ENCODE peak calls at places on chromosomes 6 and 20, in four cellular contexts. I is EH; B is central memory CD4-positive, alpha-beta T cell; S is activated effector memory CD4-positive, alpha-beta T cell treated with anti-CD3 and anti-CD28 coated beads, Interleukin-2, amount 50 U/mL, for 16 hours. Y is an unnamed sample.

GRCh38 chr6:12958052-12958706 is 241.6 kb downstream of the PHACTR1 start:
- DNase-seq in S (no peak), B (no peak), I (peak; percentile 28), Y (no peak)

GRCh38 chr6:150373260-150373701 is 4.5 kb downstream of the IYD start:
- DNase-seq in S (no peak), B (no peak), I (peak; percentile 25), Y (no peak)

GRCh38 chr6:79277109-79277508 is 42.6 kb upstream of the HMGN3 start:
- DNase-seq in S (no peak), B (no peak), I (peak; percentile 50), Y (no peak)

GRCh38 chr6:116461563-116462507 is 660 bp downstream of the CALHM6 start:
- DNase-seq in B (peak; percentile 63), I (peak; percentile 70), S (peak; percentile 69), Y (no peak)

GRCh38 chr6:47669684-47670515 is 28.5 kb upstream of the ADGRF4 start:
- DNase-seq in B (no peak), I (peak; percentile 12), S (no peak), Y (no peak)

GRCh38 chr6:84639396-84639795 is 125.0 kb downstream of the TBX18 start:
- DNase-seq in I (peak; percentile 76), S (no peak), B (no peak), Y (no peak)

GRCh38 chr6:12636336-12636735 is 80.2 kb upstream of the PHACTR1 start:
- DNase-seq in I (peak; percentile 3), B (no peak), S (no peak), Y (no peak)

GRCh38 chr6:14518515-14519217 is 401.1 kb downstream of the CD83 start:
- DNase-seq in S (no peak), B (no peak), I (peak; percentile 52), Y (no peak)

GRCh38 chr6:111668410-111668809 is 62.7 kb upstream of the TRAF3IP2 start:
- DNase-seq in S (no peak), I (no peak), B (no peak), Y (no peak)

GRCh38 chr20:48909910-48910309 is 11.6 kb upstream of the ARFGEF2 start:
- DNase-seq in B (no peak), S (no peak), I (no peak), Y (no peak)

GRCh38 chr6:146358341-146359046 is 185.1 kb upstream of the RAB32 start:
- DNase-seq in I (peak; percentile 73), S (no peak), B (no peak), Y (no peak)

Y was measured in RWPE2.